ENCODE peak calls at places on chromosomes 11 and 22, in ten cellular contexts. One of them, this sample, is unnamed.

GRCh38 chr11:63914896-63915681 is 1.9 kb downstream of the RCOR2 start:
- DNase-seq in natural killer cell: no peak
- DNase-seq in Caco-2: no peak
- DNase-seq in upper lobe of right lung: no peak
- DNase-seq in astrocyte of the spinal cord: no peak
- DNase-seq in omental fat pad: no peak
- DNase-seq in PC-3: no peak
- DNase-seq in stomach: no peak
- DNase-seq in lower lobe of right lung: no peak
- DNase-seq in GM23338: peak
- DNase-seq in this sample: no peak

GRCh38 chr11:126061707-126062678 is 673 bp downstream of the CDON start:
- DNase-seq in natural killer cell: no peak
- DNase-seq in Caco-2: peak
- DNase-seq in upper lobe of right lung: no peak
- DNase-seq in astrocyte of the spinal cord: peak
- DNase-seq in omental fat pad: no peak
- DNase-seq in PC-3: peak
- DNase-seq in stomach: no peak
- DNase-seq in lower lobe of right lung: no peak
- DNase-seq in GM23338: peak
- DNase-seq in this sample: no peak

GRCh38 chr11:69013009-69013951 is at the start of gene MRGPRF:
- DNase-seq in natural killer cell: no peak
- DNase-seq in Caco-2: no peak
- DNase-seq in upper lobe of right lung: peak
- DNase-seq in astrocyte of the spinal cord: peak
- DNase-seq in omental fat pad: peak
- DNase-seq in PC-3: peak
- DNase-seq in stomach: peak
- DNase-seq in lower lobe of right lung: peak
- DNase-seq in GM23338: peak
- DNase-seq in this sample: no peak

GRCh38 chr11:115541518-115541917 is 37.3 kb upstream of the CADM1 start:
- DNase-seq in natural killer cell: no peak
- DNase-seq in Caco-2: peak
- DNase-seq in upper lobe of right lung: no peak
- DNase-seq in astrocyte of the spinal cord: no peak
- DNase-seq in omental fat pad: no peak
- DNase-seq in PC-3: no peak
- DNase-seq in stomach: no peak
- DNase-seq in lower lobe of right lung: no peak
- DNase-seq in GM23338: no peak
- DNase-seq in this sample: no peak

GRCh38 chr11:44993971-44994705 is 43.5 kb upstream of the TP53I11 start:
- DNase-seq in natural killer cell: no peak
- DNase-seq in Caco-2: no peak
- DNase-seq in upper lobe of right lung: no peak
- DNase-seq in astrocyte of the spinal cord: no peak
- DNase-seq in omental fat pad: no peak
- DNase-seq in PC-3: no peak
- DNase-seq in stomach: no peak
- DNase-seq in lower lobe of right lung: no peak
- DNase-seq in GM23338: no peak
- DNase-seq in this sample: no peak

GRCh38 chr11:60984616-60985015 is 13.1 kb downstream of the CD6 start:
- DNase-seq in natural killer cell: no peak
- DNase-seq in Caco-2: no peak
- DNase-seq in upper lobe of right lung: no peak
- DNase-seq in astrocyte of the spinal cord: no peak
- DNase-seq in omental fat pad: no peak
- DNase-seq in PC-3: no peak
- DNase-seq in stomach: no peak
- DNase-seq in lower lobe of right lung: no peak
- DNase-seq in GM23338: no peak
- DNase-seq in this sample: no peak

GRCh38 chr11:3193373-3194015 is 25.1 kb downstream of the MRGPRG start:
- DNase-seq in natural killer cell: no peak
- DNase-seq in Caco-2: no peak
- DNase-seq in upper lobe of right lung: no peak
- DNase-seq in astrocyte of the spinal cord: no peak
- DNase-seq in omental fat pad: no peak
- DNase-seq in PC-3: no peak
- DNase-seq in stomach: peak
- DNase-seq in lower lobe of right lung: no peak
- DNase-seq in GM23338: no peak
- DNase-seq in this sample: no peak

GRCh38 chr11:57287884-57288283 is 36.9 kb downstream of the TNKS1BP1 start:
- DNase-seq in natural killer cell: no peak
- DNase-seq in Caco-2: no peak
- DNase-seq in upper lobe of right lung: no peak
- DNase-seq in astrocyte of the spinal cord: no peak
- DNase-seq in omental fat pad: no peak
- DNase-seq in PC-3: no peak
- DNase-seq in stomach: no peak
- DNase-seq in lower lobe of right lung: no peak
- DNase-seq in GM23338: no peak
- DNase-seq in this sample: no peak

GRCh38 chr11:62708423-62709261 is 1.2 kb downstream of the GNG3 start:
- DNase-seq in natural killer cell: peak
- DNase-seq in Caco-2: no peak
- DNase-seq in upper lobe of right lung: peak
- DNase-seq in astrocyte of the spinal cord: no peak
- DNase-seq in omental fat pad: no peak
- DNase-seq in PC-3: no peak
- DNase-seq in stomach: peak
- DNase-seq in lower lobe of right lung: no peak
- DNase-seq in GM23338: peak
- DNase-seq in this sample: no peak

GRCh38 chr22:30250713-30251267 is 4.2 kb upstream of the LIF start:
- DNase-seq in natural killer cell: no peak
- DNase-seq in Caco-2: no peak
- DNase-seq in upper lobe of right lung: no peak
- DNase-seq in astrocyte of the spinal cord: peak
- DNase-seq in omental fat pad: no peak
- DNase-seq in PC-3: peak
- DNase-seq in stomach: peak
- DNase-seq in lower lobe of right lung: no peak
- DNase-seq in GM23338: no peak
- DNase-seq in this sample: no peak

GRCh38 chr11:8022876-8023275 is 35.7 kb downstream of the EIF3F start:
- DNase-seq in natural killer cell: no peak
- DNase-seq in Caco-2: no peak
- DNase-seq in upper lobe of right lung: peak
- DNase-seq in astrocyte of the spinal cord: no peak
- DNase-seq in omental fat pad: no peak
- DNase-seq in PC-3: no peak
- DNase-seq in stomach: no peak
- DNase-seq in lower lobe of right lung: no peak
- DNase-seq in GM23338: no peak
- DNase-seq in this sample: no peak

GRCh38 chr11:103542851-103543250 is 433.6 kb downstream of the DYNC2H1 start:
- DNase-seq in natural killer cell: no peak
- DNase-seq in Caco-2: no peak
- DNase-seq in upper lobe of right lung: no peak
- DNase-seq in astrocyte of the spinal cord: no peak
- DNase-seq in omental fat pad: no peak
- DNase-seq in PC-3: no peak
- DNase-seq in stomach: no peak
- DNase-seq in lower lobe of right lung: no peak
- DNase-seq in GM23338: no peak
- DNase-seq in this sample: no peak

GRCh38 chr11:62552931-62553838 is 6.6 kb upstream of the AHNAK start:
- DNase-seq in natural killer cell: no peak
- DNase-seq in Caco-2: peak
- DNase-seq in upper lobe of right lung: peak
- DNase-seq in astrocyte of the spinal cord: peak
- DNase-seq in omental fat pad: no peak
- DNase-seq in PC-3: peak
- DNase-seq in stomach: peak
- DNase-seq in lower lobe of right lung: peak
- DNase-seq in GM23338: peak
- DNase-seq in this sample: no peak

GRCh38 chr22:45251828-45252227 is 11.1 kb upstream of the KIAA0930 start:
- DNase-seq in natural killer cell: no peak
- DNase-seq in Caco-2: no peak
- DNase-seq in upper lobe of right lung: no peak
- DNase-seq in astrocyte of the spinal cord: no peak
- DNase-seq in omental fat pad: no peak
- DNase-seq in PC-3: no peak
- DNase-seq in stomach: no peak
- DNase-seq in lower lobe of right lung: no peak
- DNase-seq in GM23338: no peak
- DNase-seq in this sample: no peak

GRCh38 chr11:9760180-9760550 is 96.3 kb downstream of the SWAP70 start:
- DNase-seq in natural killer cell: no peak
- DNase-seq in Caco-2: no peak
- DNase-seq in upper lobe of right lung: peak
- DNase-seq in astrocyte of the spinal cord: peak
- DNase-seq in omental fat pad: peak
- DNase-seq in PC-3: peak
- DNase-seq in stomach: peak
- DNase-seq in lower lobe of right lung: peak
- DNase-seq in GM23338: no peak
- DNase-seq in this sample: no peak

DNA sequence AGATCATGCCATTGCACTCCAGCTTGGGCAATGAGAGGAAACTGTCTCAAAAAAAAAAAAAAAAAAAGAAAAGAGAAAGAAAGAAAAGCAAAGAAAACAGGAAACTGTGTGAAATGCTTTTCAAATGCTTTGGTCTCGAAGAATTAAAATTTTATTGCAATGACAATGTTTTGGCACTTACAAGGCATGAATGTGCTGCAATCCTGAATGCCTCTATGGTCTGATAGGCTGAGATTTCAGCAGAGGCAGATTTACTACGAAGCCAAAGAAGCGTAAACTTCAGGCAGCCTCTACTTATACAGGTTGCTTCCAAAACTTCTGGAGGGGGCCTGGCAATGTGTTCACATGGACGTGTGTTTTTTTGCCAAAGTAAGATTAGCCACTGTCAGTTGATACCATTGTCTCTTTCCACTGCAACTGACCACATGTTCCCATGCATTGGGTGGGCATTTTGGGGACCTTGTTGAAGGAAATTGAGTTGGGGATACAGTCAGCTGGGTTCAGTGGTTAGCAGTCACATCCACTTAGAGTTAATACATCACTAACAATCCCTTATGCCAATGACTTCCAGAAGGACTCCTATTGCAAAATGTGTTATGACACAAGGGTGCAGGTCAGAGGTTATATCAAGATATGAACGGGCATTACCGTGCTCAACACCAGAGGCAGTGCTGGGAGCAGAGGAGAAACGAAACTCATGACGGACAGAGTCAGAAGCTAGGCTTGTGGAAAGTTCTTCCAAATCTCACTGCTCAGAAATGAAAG is 48.8 kb downstream of the ABTB2 start:
- DNase-seq in natural killer cell: no peak
- DNase-seq in Caco-2: no peak
- DNase-seq in upper lobe of right lung: no peak
- DNase-seq in astrocyte of the spinal cord: peak
- DNase-seq in omental fat pad: no peak
- DNase-seq in PC-3: no peak
- DNase-seq in stomach: no peak
- DNase-seq in lower lobe of right lung: peak
- DNase-seq in GM23338: no peak
- DNase-seq in this sample: no peak
- TF ChIP-seq CTCF in natural killer cell: no peak
- TF ChIP-seq CTCF in Caco-2: no peak
- TF ChIP-seq CTCF in upper lobe of right lung: peak
- TF ChIP-seq CTCF in astrocyte of the spinal cord: no peak
- TF ChIP-seq CTCF in omental fat pad: no peak
- TF ChIP-seq CTCF in PC-3: no peak
- TF ChIP-seq CTCF in stomach: no peak
- TF ChIP-seq CTCF in lower lobe of right lung: no peak
- TF ChIP-seq CTCF in GM23338: no peak
- TF ChIP-seq CTCF in this sample: no peak

GRCh38 chr11:134755535-134755934 is 343.5 kb upstream of the B3GAT1 start:
- DNase-seq in natural killer cell: no peak
- DNase-seq in Caco-2: no peak
- DNase-seq in upper lobe of right lung: no peak
- DNase-seq in astrocyte of the spinal cord: no peak
- DNase-seq in omental fat pad: no peak
- DNase-seq in PC-3: no peak
- DNase-seq in stomach: no peak
- DNase-seq in lower lobe of right lung: no peak
- DNase-seq in GM23338: no peak
- DNase-seq in this sample: no peak
- TF ChIP-seq CTCF in natural killer cell: no peak
- TF ChIP-seq CTCF in Caco-2: no peak
- TF ChIP-seq CTCF in upper lobe of right lung: no peak
- TF ChIP-seq CTCF in astrocyte of the spinal cord: no peak
- TF ChIP-seq CTCF in omental fat pad: no peak
- TF ChIP-seq CTCF in PC-3: no peak
- TF ChIP-seq CTCF in stomach: no peak
- TF ChIP-seq CTCF in lower lobe of right lung: no peak
- TF ChIP-seq CTCF in GM23338: no peak
- TF ChIP-seq CTCF in this sample: no peak

GRCh38 chr22:19038728-19039447 is 83.3 kb downstream of the DGCR2 start:
- DNase-seq in natural killer cell: no peak
- DNase-seq in Caco-2: no peak
- DNase-seq in upper lobe of right lung: peak
- DNase-seq in astrocyte of the spinal cord: no peak
- DNase-seq in omental fat pad: no peak
- DNase-seq in PC-3: no peak
- DNase-seq in stomach: no peak
- DNase-seq in lower lobe of right lung: peak
- DNase-seq in GM23338: peak
- DNase-seq in this sample: no peak
- TF ChIP-seq CTCF in natural killer cell: no peak
- TF ChIP-seq CTCF in Caco-2: no peak
- TF ChIP-seq CTCF in upper lobe of right lung: no peak
- TF ChIP-seq CTCF in astrocyte of the spinal cord: no peak
- TF ChIP-seq CTCF in omental fat pad: no peak
- TF ChIP-seq CTCF in PC-3: no peak
- TF ChIP-seq CTCF in stomach: no peak
- TF ChIP-seq CTCF in lower lobe of right lung: no peak
- TF ChIP-seq CTCF in GM23338: no peak
- TF ChIP-seq CTCF in this sample: no peak

DNA sequence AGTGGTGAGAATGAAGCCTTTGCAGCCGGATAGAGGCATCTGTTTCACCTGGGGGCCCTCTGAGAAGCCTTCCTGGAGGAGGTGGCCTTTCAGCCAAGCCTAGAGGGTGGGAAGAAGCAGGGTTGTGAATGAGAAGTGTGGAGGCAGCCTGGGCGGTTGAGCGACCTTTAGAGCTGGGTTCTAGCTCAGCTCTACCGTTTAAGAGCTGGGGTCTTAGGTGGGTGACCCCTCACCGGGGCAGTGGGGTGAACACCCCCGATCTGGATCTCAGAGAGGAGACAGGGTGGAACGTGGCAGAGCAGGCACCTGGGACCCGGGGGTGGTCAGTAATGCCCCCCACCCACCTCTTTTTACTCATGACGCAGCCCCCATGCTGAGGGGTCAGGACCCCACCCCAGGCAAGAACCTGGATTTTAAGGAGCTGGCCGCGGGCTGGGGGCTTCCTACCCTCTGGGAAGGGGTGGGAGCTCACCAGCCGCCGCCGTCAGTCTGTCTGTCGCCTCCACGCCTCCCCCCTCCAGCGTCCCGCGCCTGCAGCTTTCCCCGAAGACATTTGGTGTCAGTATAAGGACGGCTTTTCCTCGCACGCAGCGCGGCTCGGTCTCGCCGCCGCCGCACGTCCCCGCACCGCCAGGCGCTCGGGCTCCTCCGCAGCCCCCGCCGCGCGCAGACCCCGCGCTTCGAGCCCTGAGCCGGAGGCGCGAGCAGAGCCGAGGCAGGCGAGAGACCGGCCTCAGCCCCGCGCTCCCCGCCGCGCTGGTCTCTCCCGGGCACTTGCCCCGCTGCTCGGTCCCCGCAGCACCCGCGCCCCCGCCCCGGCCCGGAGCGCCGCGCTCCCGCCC is 13.4 kb upstream of the CACNA1I start:
- DNase-seq in natural killer cell: no peak
- DNase-seq in Caco-2: no peak
- DNase-seq in upper lobe of right lung: no peak
- DNase-seq in astrocyte of the spinal cord: no peak
- DNase-seq in omental fat pad: no peak
- DNase-seq in PC-3: no peak
- DNase-seq in stomach: no peak
- DNase-seq in lower lobe of right lung: no peak
- DNase-seq in GM23338: peak
- DNase-seq in this sample: peak
- TF ChIP-seq CTCF in natural killer cell: no peak
- TF ChIP-seq CTCF in Caco-2: no peak
- TF ChIP-seq CTCF in upper lobe of right lung: no peak
- TF ChIP-seq CTCF in astrocyte of the spinal cord: peak
- TF ChIP-seq CTCF in omental fat pad: no peak
- TF ChIP-seq CTCF in PC-3: no peak
- TF ChIP-seq CTCF in stomach: no peak
- TF ChIP-seq CTCF in lower lobe of right lung: no peak
- TF ChIP-seq CTCF in GM23338: no peak
- TF ChIP-seq CTCF in this sample: peak